ENCODE peak calls at places on chromosomes 1 and 21, in six cellular contexts. C, E, G, O, Y and K are unnamed samples.
A peak's percentile ranks its signal among the peaks of the same experiment; 100 is the strongest.

GRCh38 chr1:33905241-33905640 is 41.4 kb downstream of the HMGB4 start:
- DNase-seq in C (no peak), E (no peak), G (no peak), O (no peak), Y (no peak), K (no peak)

GRCh38 chr1:20302093-20302471 is 11.4 kb downstream of the VWA5B1 start:
- DNase-seq in C (no peak), E (no peak), G (no peak), O (no peak), Y (no peak), K (no peak)

GRCh38 chr21:34187935-34188334 is 114.6 kb downstream of the MRPS6 start:
- DNase-seq in C (no peak), E (no peak), G (no peak), O (no peak), Y (no peak), K (no peak)

GRCh38 chr1:39685071-39685470 is 6.2 kb downstream of the HPCAL4 start:
- DNase-seq in C (no peak), E (no peak), G (no peak), O (no peak), Y (no peak), K (no peak)

GRCh38 chr1:156420209-156421061 is 51.4 kb downstream of the RHBG start:
- DNase-seq in C (no peak), E (peak; percentile 41), G (no peak), O (peak; percentile 64), Y (no peak), K (no peak)

GRCh38 chr1:7539772-7540175 is 231.3 kb upstream of the VAMP3 start:
- DNase-seq in C (peak; percentile 79), E (peak; percentile 90), G (peak; percentile 63), O (no peak), Y (no peak), K (peak; percentile 57)

GRCh38 chr1:83516369-83516768 is 482.6 kb downstream of the TTLL7 start:
- DNase-seq in C (no peak), E (no peak), G (no peak), O (no peak), Y (no peak), K (peak; percentile 67)

GRCh38 chr1:180415985-180416633 is 86.3 kb downstream of the ACBD6 start:
- DNase-seq in C (peak; percentile 16), E (no peak), G (no peak), O (no peak), Y (no peak), K (peak; percentile 63)

GRCh38 chr21:16455526-16455925 is 725.7 kb downstream of the USP25 start:
- DNase-seq in C (no peak), E (no peak), G (no peak), O (no peak), Y (no peak), K (no peak)

GRCh38 chr1:27521336-27522147 is 31.6 kb upstream of the WASF2 start:
- DNase-seq in C (no peak), E (no peak), G (no peak), O (peak; percentile 48), Y (no peak), K (no peak)

GRCh38 chr21:37914211-37914900 is 1.9 kb downstream of the KCNJ6 start:
- DNase-seq in C (peak; percentile 74), E (peak; percentile 84), G (peak; percentile 57), O (no peak), Y (no peak), K (no peak)

GRCh38 chr1:2279882-2280281 is 51.8 kb downstream of the SKI start:
- DNase-seq in C (no peak), E (no peak), G (peak; percentile 60), O (no peak), Y (no peak), K (no peak)

GRCh38 chr1:160681067-160681890 is 30.3 kb downstream of the CD48 start:
- DNase-seq in C (peak; percentile 77), E (peak; percentile 94), G (peak; percentile 85), O (peak; percentile 82), Y (no peak), K (peak; percentile 82)

GRCh38 chr1:67227196-67227595 is 60.9 kb downstream of the IL23R start:
- DNase-seq in C (no peak), E (no peak), G (no peak), O (no peak), Y (no peak), K (no peak)

GRCh38 chr1:94434339-94435092 is 16.3 kb downstream of the ABCD3 start:
- DNase-seq in C (no peak), E (no peak), G (no peak), O (no peak), Y (no peak), K (no peak)

GRCh38 chr1:98467584-98467983 is 193.9 kb upstream of the SNX7 start:
- DNase-seq in C (no peak), E (no peak), G (no peak), O (no peak), Y (no peak), K (peak; percentile 11)

GRCh38 chr1:208223136-208223535 is 21.0 kb downstream of the PLXNA2 start:
- DNase-seq in C (no peak), E (no peak), G (no peak), O (no peak), Y (no peak), K (no peak)

GRCh38 chr1:3352952-3353331 is 101.5 kb upstream of the ARHGEF16 start:
- DNase-seq in C (peak; percentile 55), E (no peak), G (no peak), O (no peak), Y (no peak), K (peak; percentile 5)

GRCh38 chr1:8226747-8227146 is 91.2 kb upstream of the SLC45A1 start:
- DNase-seq in C (no peak), E (peak; percentile 57), G (no peak), O (no peak), Y (no peak), K (no peak)

GRCh38 chr21:36708512-36709029 is 9.7 kb downstream of the SIM2 start:
- DNase-seq in C (no peak), E (no peak), G (no peak), O (no peak), Y (no peak), K (no peak)

GRCh38 chr1:113042336-113043143 is 30.5 kb upstream of the LRIG2 start:
- DNase-seq in C (peak; percentile 79), E (peak; percentile 96), G (peak; percentile 77), O (no peak), Y (peak; percentile 49), K (peak; percentile 64)
- H3K27ac ChIP-seq in C (peak overlapping the region; percentile 50), E (peak overlapping the region; percentile 94), G (no peak overlapping the region), O (no peak overlapping the region), Y (no peak overlapping the region), K (no peak overlapping the region)

DNA sequence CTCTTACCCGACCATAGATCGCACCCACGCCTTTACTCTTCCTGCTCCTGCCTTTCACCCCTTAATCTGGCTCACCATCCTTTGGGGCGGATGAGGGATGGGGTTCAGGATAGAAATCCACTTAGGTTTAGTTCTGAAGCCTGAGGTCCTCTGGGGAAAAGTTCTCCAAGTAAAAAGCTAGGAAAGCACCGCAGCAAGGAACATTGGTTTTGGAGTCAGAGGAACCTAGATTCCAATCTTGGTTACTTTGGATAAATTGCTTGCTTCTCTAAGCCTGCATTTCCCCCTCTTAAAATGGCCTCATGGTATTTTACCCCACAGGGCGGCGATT is 988 bp upstream of the ASAP3 start:
- DNase-seq in C (no peak), E (no peak), G (no peak), O (no peak), Y (no peak), K (no peak)
- H3K27ac ChIP-seq in C (peak overlapping the region; percentile 86), E (no peak overlapping the region), G (no peak overlapping the region), O (peak overlapping the region; percentile 6), Y (peak overlapping the region; percentile 87), K (no peak overlapping the region)

GRCh38 chr21:14785679-14786078 is 239.6 kb upstream of the SAMSN1 start:
- DNase-seq in C (no peak), E (no peak), G (no peak), O (no peak), Y (no peak), K (no peak)

GRCh38 chr21:14787312-14787711 is 241.2 kb upstream of the SAMSN1 start:
- DNase-seq in C (no peak), E (no peak), G (no peak), O (no peak), Y (no peak), K (no peak)
- H3K27ac ChIP-seq in C (no peak overlapping the region), E (no peak overlapping the region), G (no peak overlapping the region), O (no peak overlapping the region), Y (no peak overlapping the region), K (no peak overlapping the region)

GRCh38 chr1:54377040-54377691 is 29.0 kb downstream of the SSBP3 start:
- DNase-seq in C (no peak), E (no peak), G (no peak), O (no peak), Y (no peak), K (no peak)

GRCh38 chr1:54379481-54380284 is 26.5 kb downstream of the SSBP3 start:
- DNase-seq in C (no peak), E (no peak), G (no peak), O (no peak), Y (no peak), K (no peak)

GRCh38 chr1:54376085-54377039 is 29.8 kb downstream of the SSBP3 start:
- DNase-seq in C (peak; percentile 56), E (no peak), G (no peak), O (no peak), Y (no peak), K (no peak)

GRCh38 chr1:54378884-54379445 is 27.2 kb downstream of the SSBP3 start:
- DNase-seq in C (no peak), E (no peak), G (no peak), O (no peak), Y (no peak), K (no peak)

GRCh38 chr1:54378157-54378883 is 27.9 kb downstream of the SSBP3 start:
- DNase-seq in C (no peak), E (peak; percentile 77), G (no peak), O (no peak), Y (no peak), K (no peak)
- H3K27ac ChIP-seq in C (peak overlapping the region; percentile 81), E (peak overlapping the region; percentile 19), G (no peak overlapping the region), O (no peak overlapping the region), Y (no peak overlapping the region), K (no peak overlapping the region)

DNA sequence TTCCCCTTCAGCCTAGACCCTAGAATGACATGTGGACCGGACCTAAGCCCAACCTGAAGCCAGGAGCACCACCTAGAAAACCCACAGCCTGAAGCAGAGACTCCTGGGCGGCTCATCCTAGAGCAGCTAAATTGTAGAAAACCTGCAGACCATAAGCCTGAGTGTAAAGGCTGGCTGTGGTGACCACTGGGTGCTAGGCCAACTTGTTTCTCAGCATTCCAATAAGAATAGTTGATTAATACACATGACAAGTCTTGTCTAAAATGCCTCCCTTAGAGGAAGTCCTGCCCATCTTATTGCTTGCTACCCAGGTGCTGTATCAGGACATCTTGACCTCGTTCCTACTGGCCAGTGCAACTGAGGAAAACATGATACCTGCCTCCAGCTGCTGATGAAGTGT is 23.3 kb upstream of the CASQ2 start:
- DNase-seq in C (no peak), E (no peak), G (no peak), O (no peak), Y (no peak), K (no peak)
- H3K27ac ChIP-seq in C (no peak overlapping the region), E (no peak overlapping the region), G (no peak overlapping the region), O (no peak overlapping the region), Y (no peak overlapping the region), K (no peak overlapping the region)

GRCh38 chr1:30816211-30817082 is 58.9 kb upstream of the LAPTM5 start:
- DNase-seq in C (peak; percentile 76), E (peak; percentile 91), G (no peak), O (no peak), Y (peak; percentile 68), K (peak; percentile 75)
- H3K27ac ChIP-seq in C (peak overlapping the region; percentile 29), E (no peak overlapping the region), G (no peak overlapping the region), O (no peak overlapping the region), Y (peak overlapping the region; percentile 61), K (no peak overlapping the region)